ENCODE peak calls at places on chromosomes 5 and 9, in six cellular contexts. F is activated T-helper 1 cell treated with anti-CD3 and anti-CD28 coated beads, Interleukin-12 subunit alpha, Interleukin-12 subunit beta, Interleukin-2, Interleukin-4 antibody, amounts not matched to agents 30 ng/mL and 10 ng/mL and 1 ng/mL, durations not matched to agents 14 hours and 24 hours and 36 hours; I is activated T-cell treated with anti-CD3 and anti-CD28 coated beads, Interleukin-2, amount 50 U/mL, for 72 hours; P is NCI-H2081; Z is left ventricle myocardium inferior; S is NCI-H1436. T is an unnamed sample.

GRCh38 chr5:103347729-103348128 is 89.2 kb downstream of the MACIR start:
- DNase-seq in F (no peak), I (no peak), P (no peak), Z (no peak), S (no peak), T (no peak)

GRCh38 chr5:116216246-116216645 is 131.4 kb downstream of the COMMD10 start:
- DNase-seq in F (no peak), I (no peak), P (no peak), Z (no peak), S (no peak), T (no peak)

GRCh38 chr9:35962126-35962906 is 4.4 kb upstream of the OR2S2 start:
- DNase-seq in F (no peak), I (no peak), P (no peak), Z (peak; percentile 45), S (no peak), T (no peak)

GRCh38 chr5:158434749-158435148 is 575.8 kb upstream of the CLINT1 start:
- DNase-seq in F (no peak), I (no peak), P (no peak), Z (no peak), S (no peak), T (no peak)

GRCh38 chr9:128249914-128250838 is 25.6 kb downstream of the GOLGA2 start:
- DNase-seq in F (peak; percentile 94), I (peak; percentile 97), P (peak; percentile 67), Z (peak; percentile 75), S (no peak), T (peak; percentile 94)

GRCh38 chr9:87812375-87813118 is 70.1 kb upstream of the SPATA31E1 start:
- DNase-seq in F (no peak), I (peak; percentile 52), P (no peak), Z (no peak), S (no peak), T (no peak)

GRCh38 chr9:108286807-108287206 is 569.0 kb downstream of the ACTL7B start:
- DNase-seq in F (no peak), I (no peak), P (no peak), Z (no peak), S (no peak), T (no peak)

GRCh38 chr5:157459715-157460599 is at the start of gene NIPAL4:
- DNase-seq in F (no peak), I (peak; percentile 62), P (peak; percentile 37), Z (no peak), S (no peak), T (peak; percentile 58)

GRCh38 chr5:41629897-41630296 is 119.5 kb upstream of the PLCXD3 start:
- DNase-seq in F (no peak), I (no peak), P (no peak), Z (no peak), S (no peak), T (no peak)

GRCh38 chr5:169164481-169164925 is 136.4 kb downstream of the SLIT3 start:
- DNase-seq in F (no peak), I (no peak), P (no peak), Z (no peak), S (no peak), T (no peak)

GRCh38 chr9:126084696-126085095 is 241.9 kb upstream of the MVB12B start:
- DNase-seq in F (no peak), I (no peak), P (no peak), Z (no peak), S (no peak), T (no peak)

GRCh38 chr9:87883990-87884389 is 1.3 kb downstream of the SPATA31E1 start:
- DNase-seq in F (no peak), I (no peak), P (no peak), Z (no peak), S (no peak), T (no peak)

GRCh38 chr9:114931407-114931806 is 1.0 kb upstream of the TNFSF8 start:
- DNase-seq in F (no peak), I (no peak), P (no peak), Z (no peak), S (no peak), T (no peak)

GRCh38 chr5:24777392-24777791 is 132.6 kb upstream of the CDH10 start:
- DNase-seq in F (no peak), I (no peak), P (no peak), Z (no peak), S (no peak), T (no peak)

GRCh38 chr9:76571288-76572204 is 112.6 kb downstream of the GCNT1 start:
- DNase-seq in F (no peak), I (peak; percentile 9), P (no peak), Z (no peak), S (no peak), T (peak; percentile 68)

GRCh38 chr9:135137398-135137832 is 49.9 kb downstream of the OLFM1 start:
- DNase-seq in F (no peak), I (no peak), P (no peak), Z (no peak), S (no peak), T (no peak)

GRCh38 chr9:112555091-112555643 is 68.5 kb downstream of the KIAA1958 start:
- DNase-seq in F (no peak), I (no peak), P (no peak), Z (no peak), S (no peak), T (no peak)

GRCh38 chr5:31393126-31393525 is 138.8 kb downstream of the DROSHA start:
- DNase-seq in F (no peak), I (no peak), P (no peak), Z (no peak), S (no peak), T (no peak)

GRCh38 chr5:1027631-1028441 is 19.2 kb downstream of the NKD2 start:
- DNase-seq in F (no peak), I (no peak), P (no peak), Z (peak; percentile 12), S (no peak), T (no peak)

GRCh38 chr5:120122711-120123110 is 341.4 kb upstream of the PRR16 start:
- DNase-seq in F (no peak), I (no peak), P (no peak), Z (no peak), S (no peak), T (no peak)

GRCh38 chr5:116685069-116685468 is 110.4 kb upstream of the SEMA6A start:
- DNase-seq in F (no peak), I (no peak), P (no peak), Z (no peak), S (no peak), T (no peak)

GRCh38 chr9:33840381-33840780 is 23.4 kb downstream of the UBE2R2 start:
- DNase-seq in F (no peak), I (no peak), P (no peak), Z (no peak), S (no peak), T (no peak)

GRCh38 chr9:75010570-75010969 is 17.5 kb downstream of the CARNMT1 start:
- DNase-seq in F (no peak), I (no peak), P (no peak), Z (no peak), S (no peak), T (no peak)

GRCh38 chr5:154143121-154143725 is 47.3 kb upstream of the GALNT10 start:
- DNase-seq in F (no peak), I (no peak), P (no peak), Z (no peak), S (no peak), T (no peak)

GRCh38 chr9:2230362-2230761 is 215.2 kb downstream of the SMARCA2 start:
- DNase-seq in F (no peak), I (no peak), P (peak; percentile 54), Z (no peak), S (no peak), T (no peak)

GRCh38 chr5:143108498-143109128 is 294.9 kb downstream of the NR3C1 start:
- DNase-seq in F (no peak), I (no peak), P (peak; percentile 80), Z (peak; percentile 62), S (no peak), T (no peak)

GRCh38 chr5:40873481-40873880 is 32.3 kb downstream of the CARD6 start:
- DNase-seq in F (no peak), I (no peak), P (no peak), Z (no peak), S (no peak), T (no peak)

GRCh38 chr5:140868721-140869554 is at the start of gene PCDHA11:
- DNase-seq in F (no peak), I (no peak), P (no peak), Z (no peak), S (peak; percentile 41), T (no peak)

GRCh38 chr5:71891856-71892255 is 172.8 kb downstream of the CARTPT start:
- DNase-seq in F (no peak), I (no peak), P (no peak), Z (peak; percentile 55), S (no peak), T (no peak)